ENCODE peak calls at places on chromosomes 2 and 18, in six cellular contexts. E, B, A, W, L and U are unnamed samples.

GRCh38 chr18:2568129-2568528 is 3.2 kb downstream of the METTL4 start:
- DNase-seq in E (no peak), B (no peak), A (no peak), W (no peak), L (no peak), U (no peak)

GRCh38 chr2:44543773-44544725 is 182.3 kb downstream of the CAMKMT start:
- DNase-seq in E (no peak), B (no peak), A (no peak), W (peak), L (no peak), U (no peak)

GRCh38 chr2:113872201-113872600 is 17.7 kb upstream of the ACTR3 start:
- DNase-seq in E (no peak), B (no peak), A (no peak), W (no peak), L (peak), U (no peak)

GRCh38 chr18:7414459-7414858 is 152.7 kb upstream of the PTPRM start:
- DNase-seq in E (no peak), B (no peak), A (no peak), W (no peak), L (no peak), U (no peak)

GRCh38 chr2:16900405-16901025 is 234.9 kb upstream of the CYRIA start:
- DNase-seq in E (no peak), B (no peak), A (no peak), W (peak), L (no peak), U (no peak)

GRCh38 chr2:188187726-188188125 is 103.9 kb upstream of the GULP1 start:
- DNase-seq in E (no peak), B (no peak), A (no peak), W (no peak), L (no peak), U (no peak)

GRCh38 chr2:182509-183122 is 81.2 kb downstream of the SH3YL1 start:
- DNase-seq in E (no peak), B (no peak), A (no peak), W (peak), L (no peak), U (no peak)

GRCh38 chr18:23689031-23689615 is at the start of gene LAMA3:
- DNase-seq in E (no peak), B (peak), A (peak), W (peak), L (no peak), U (peak)

GRCh38 chr2:185473838-185474237 is 264.8 kb upstream of the FSIP2 start:
- DNase-seq in E (no peak), B (no peak), A (no peak), W (no peak), L (no peak), U (no peak)

GRCh38 chr18:48023334-48024008 is 93.0 kb upstream of the SMAD2 start:
- DNase-seq in E (no peak), B (peak), A (no peak), W (peak), L (no peak), U (no peak)

GRCh38 chr18:63311481-63312409 is 7.8 kb downstream of the BCL2 start:
- DNase-seq in E (no peak), B (no peak), A (no peak), W (no peak), L (no peak), U (no peak)

GRCh38 chr2:16218651-16219050 is 278.3 kb downstream of the MYCN start:
- DNase-seq in E (no peak), B (peak), A (no peak), W (peak), L (no peak), U (no peak)

GRCh38 chr18:4636957-4637356 is 181.8 kb upstream of the DLGAP1 start:
- DNase-seq in E (no peak), B (no peak), A (no peak), W (peak), L (no peak), U (no peak)

GRCh38 chr2:68059769-68060525 is 2.9 kb downstream of the C1D start:
- DNase-seq in E (no peak), B (no peak), A (no peak), W (no peak), L (no peak), U (no peak)

GRCh38 chr2:56191617-56192016 is 7.8 kb downstream of the CCDC85A start:
- DNase-seq in E (no peak), B (no peak), A (no peak), W (peak), L (no peak), U (no peak)

GRCh38 chr18:68722807-68723206 is 7.9 kb upstream of the TMX3 start:
- DNase-seq in E (no peak), B (no peak), A (no peak), W (no peak), L (no peak), U (no peak)

GRCh38 chr18:32381761-32382160 is 88.9 kb downstream of the GAREM1 start:
- DNase-seq in E (no peak), B (no peak), A (no peak), W (no peak), L (no peak), U (no peak)

GRCh38 chr2:55357907-55358306 is 61.7 kb downstream of the CCDC88A start:
- DNase-seq in E (no peak), B (no peak), A (no peak), W (no peak), L (peak), U (no peak)

GRCh38 chr2:197278804-197279763 is 31.5 kb downstream of the ANKRD44 start:
- DNase-seq in E (no peak), B (no peak), A (no peak), W (no peak), L (no peak), U (no peak)

GRCh38 chr2:234363011-234363487 is 133.8 kb downstream of the ARL4C start:
- DNase-seq in E (no peak), B (no peak), A (no peak), W (peak), L (no peak), U (no peak)

GRCh38 chr18:42039396-42039795 is 84.4 kb downstream of the PIK3C3 start:
- DNase-seq in E (no peak), B (no peak), A (no peak), W (no peak), L (no peak), U (no peak)

GRCh38 chr2:27174638-27175037 is 25.8 kb downstream of the TCF23 start:
- DNase-seq in E (no peak), B (no peak), A (no peak), W (peak), L (no peak), U (no peak)

GRCh38 chr18:58161659-58162058 is 117.6 kb downstream of the NEDD4L start:
- DNase-seq in E (no peak), B (no peak), A (no peak), W (peak), L (no peak), U (no peak)

GRCh38 chr2:129740504-129740903 is 239.0 kb upstream of the RAB6C start:
- DNase-seq in E (no peak), B (no peak), A (no peak), W (no peak), L (no peak), U (no peak)

GRCh38 chr2:187553908-187554703 is at the start of gene TFPI:
- DNase-seq in E (no peak), B (no peak), A (no peak), W (peak), L (no peak), U (no peak)

GRCh38 chr2:230821991-230822520 is 42.7 kb upstream of the ITM2C start:
- DNase-seq in E (no peak), B (no peak), A (no peak), W (no peak), L (no peak), U (no peak)

GRCh38 chr2:192814376-192814775 is 619.6 kb upstream of the TMEFF2 start:
- DNase-seq in E (no peak), B (no peak), A (no peak), W (no peak), L (no peak), U (no peak)

GRCh38 chr2:35989523-35989922 is 366.1 kb upstream of the CRIM1 start:
- DNase-seq in E (no peak), B (peak), A (no peak), W (peak), L (no peak), U (no peak)

GRCh38 chr2:174763793-174764179 is 486 bp downstream of the CHRNA1 start:
- DNase-seq in E (no peak), B (no peak), A (no peak), W (no peak), L (no peak), U (no peak)

GRCh38 chr2:65077898-65078297 is 21.7 kb downstream of the CEP68 start:
- DNase-seq in E (no peak), B (no peak), A (no peak), W (no peak), L (no peak), U (no peak)

GRCh38 chr2:204108301-204108700 is 171.7 kb downstream of the ICOS start:
- DNase-seq in E (no peak), B (no peak), A (no peak), W (peak), L (no peak), U (peak)

DNA sequence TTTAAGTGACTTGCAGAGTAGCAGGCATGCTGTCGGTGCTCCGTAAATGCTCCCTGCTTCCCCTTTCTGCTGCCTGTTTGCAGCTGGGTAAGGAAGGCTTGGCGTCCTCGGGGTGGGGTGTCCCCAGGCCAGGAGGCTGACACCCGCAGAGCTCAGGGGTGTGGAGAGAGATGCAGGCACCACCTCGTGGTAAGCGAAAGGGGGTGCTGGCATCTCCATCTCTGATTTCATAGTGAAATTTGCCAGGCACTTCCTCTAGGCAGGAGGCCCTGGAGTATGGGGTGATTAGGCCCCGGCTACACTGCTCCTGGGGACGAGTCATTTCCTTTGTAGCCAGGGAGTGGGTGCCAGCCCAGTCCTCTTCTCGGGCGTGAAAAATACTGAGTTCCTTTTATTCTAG is 160.4 kb downstream of the KLHL29 start:
- DNase-seq in E (no peak), B (no peak), A (no peak), W (no peak), L (no peak), U (no peak)
- TF ChIP-seq CTCF in E (no peak), B (no peak), A (no peak), W (no peak), L (peak), U (no peak)

DNA sequence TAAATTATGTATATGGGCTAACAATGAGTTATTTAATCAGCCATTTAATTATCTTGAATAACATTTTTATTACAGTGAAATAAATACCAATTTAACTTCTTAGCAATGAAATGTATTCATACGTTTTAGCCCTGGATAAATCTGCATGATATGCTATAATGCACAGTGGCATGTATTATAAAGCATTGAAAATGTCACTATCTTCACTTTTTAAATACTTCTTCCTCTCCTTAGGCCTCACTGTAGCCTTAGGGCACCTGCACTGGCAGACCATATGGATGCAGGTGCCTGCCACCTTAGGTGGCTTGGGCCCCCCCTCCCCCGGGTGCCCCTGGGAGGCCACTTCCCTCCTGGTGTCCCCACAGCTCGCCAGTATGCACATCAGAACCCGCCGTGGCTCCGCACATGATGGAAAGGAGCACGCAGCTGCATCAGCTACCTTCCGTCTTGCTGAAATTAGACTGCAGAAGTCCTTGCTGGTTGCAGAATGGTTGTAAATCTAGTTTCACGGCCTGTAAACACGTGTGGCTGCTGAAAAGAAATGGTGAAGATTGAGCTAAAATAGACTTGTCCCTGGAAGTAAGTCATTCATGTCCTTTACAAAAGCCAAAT is 56.7 kb downstream of the ADI1 start:
- DNase-seq in E (no peak), B (peak), A (no peak), W (no peak), L (no peak), U (no peak)
- TF ChIP-seq CTCF in E (no peak), B (no peak), A (no peak), W (no peak), L (no peak), U (peak)

GRCh38 chr2:9769171-9770005 is 73.9 kb upstream of the TAF1B start:
- DNase-seq in E (no peak), B (no peak), A (no peak), W (peak), L (no peak), U (no peak)

GRCh38 chr2:9770006-9770307 is 73.3 kb upstream of the TAF1B start:
- DNase-seq in E (no peak), B (no peak), A (no peak), W (no peak), L (no peak), U (no peak)

GRCh38 chr2:9770308-9771100 is 72.8 kb upstream of the TAF1B start:
- DNase-seq in E (peak), B (peak), A (no peak), W (peak), L (peak), U (no peak)

GRCh38 chr2:9767656-9768281 is 75.5 kb upstream of the TAF1B start:
- DNase-seq in E (no peak), B (no peak), A (no peak), W (no peak), L (no peak), U (no peak)

GRCh38 chr2:9768388-9768787 is 74.9 kb upstream of the TAF1B start:
- DNase-seq in E (no peak), B (peak), A (peak), W (peak), L (no peak), U (no peak)
- TF ChIP-seq CTCF in E (no peak), B (no peak), A (peak), W (peak), L (peak), U (no peak)

GRCh38 chr2:71672011-71672639 is 218.8 kb downstream of the DYSF start:
- DNase-seq in E (no peak), B (peak), A (no peak), W (peak), L (no peak), U (no peak)
- TF ChIP-seq CTCF in E (no peak), B (no peak), A (no peak), W (peak), L (peak), U (no peak)

GRCh38 chr2:38159171-38159570 is 83.2 kb upstream of the CYP1B1 start:
- DNase-seq in E (no peak), B (no peak), A (no peak), W (no peak), L (no peak), U (no peak)

GRCh38 chr2:38163006-38163405 is 87.1 kb upstream of the CYP1B1 start:
- DNase-seq in E (no peak), B (no peak), A (no peak), W (no peak), L (no peak), U (no peak)

GRCh38 chr2:38159621-38160020 is 83.7 kb upstream of the CYP1B1 start:
- DNase-seq in E (no peak), B (no peak), A (no peak), W (no peak), L (no peak), U (no peak)

GRCh38 chr2:38158361-38159128 is 82.6 kb upstream of the CYP1B1 start:
- DNase-seq in E (no peak), B (no peak), A (no peak), W (no peak), L (no peak), U (no peak)

DNA sequence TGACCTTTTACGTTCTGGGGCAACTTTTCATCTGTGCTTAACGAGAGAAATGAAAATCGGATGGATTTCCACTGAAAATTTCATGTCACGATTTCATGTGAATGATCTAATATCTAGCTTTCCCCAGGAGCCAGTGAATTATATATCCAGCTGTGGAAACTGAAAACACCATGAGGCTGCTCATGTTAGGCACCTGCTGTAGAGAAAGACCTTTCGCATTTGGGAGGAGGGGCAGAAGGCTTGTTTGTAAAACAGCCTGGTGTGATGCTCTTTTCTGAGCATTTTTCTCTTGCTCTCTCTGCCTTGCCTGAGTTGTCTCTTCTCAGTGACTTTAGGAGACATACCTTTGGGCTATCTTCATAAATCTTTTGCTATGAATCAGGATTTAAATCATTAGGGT is 84.6 kb upstream of the CYP1B1 start:
- DNase-seq in E (no peak), B (no peak), A (no peak), W (no peak), L (no peak), U (no peak)
- TF ChIP-seq CTCF in E (no peak), B (no peak), A (no peak), W (no peak), L (no peak), U (no peak)

DNA sequence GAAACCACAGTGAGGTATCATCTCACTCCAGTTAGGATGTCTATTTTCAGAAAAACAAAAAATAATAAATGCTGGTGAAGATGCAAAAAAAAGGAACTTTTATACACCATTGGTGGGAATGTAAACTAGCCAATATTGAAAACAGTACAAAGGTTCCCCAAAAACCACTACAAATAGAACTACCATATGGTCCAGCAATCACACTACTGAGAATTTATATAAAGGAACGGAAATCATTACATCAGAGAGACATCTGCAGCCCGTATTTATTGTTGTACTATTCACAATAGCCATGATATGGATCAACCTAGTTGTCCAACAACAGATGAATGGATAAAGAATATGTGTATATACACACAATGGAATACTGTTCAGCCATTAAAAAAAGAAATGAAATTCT is 52.0 kb downstream of the ORC4 start:
- DNase-seq in E (no peak), B (no peak), A (no peak), W (no peak), L (no peak), U (no peak)
- TF ChIP-seq CTCF in E (no peak), B (no peak), A (no peak), W (no peak), L (no peak), U (no peak)

DNA sequence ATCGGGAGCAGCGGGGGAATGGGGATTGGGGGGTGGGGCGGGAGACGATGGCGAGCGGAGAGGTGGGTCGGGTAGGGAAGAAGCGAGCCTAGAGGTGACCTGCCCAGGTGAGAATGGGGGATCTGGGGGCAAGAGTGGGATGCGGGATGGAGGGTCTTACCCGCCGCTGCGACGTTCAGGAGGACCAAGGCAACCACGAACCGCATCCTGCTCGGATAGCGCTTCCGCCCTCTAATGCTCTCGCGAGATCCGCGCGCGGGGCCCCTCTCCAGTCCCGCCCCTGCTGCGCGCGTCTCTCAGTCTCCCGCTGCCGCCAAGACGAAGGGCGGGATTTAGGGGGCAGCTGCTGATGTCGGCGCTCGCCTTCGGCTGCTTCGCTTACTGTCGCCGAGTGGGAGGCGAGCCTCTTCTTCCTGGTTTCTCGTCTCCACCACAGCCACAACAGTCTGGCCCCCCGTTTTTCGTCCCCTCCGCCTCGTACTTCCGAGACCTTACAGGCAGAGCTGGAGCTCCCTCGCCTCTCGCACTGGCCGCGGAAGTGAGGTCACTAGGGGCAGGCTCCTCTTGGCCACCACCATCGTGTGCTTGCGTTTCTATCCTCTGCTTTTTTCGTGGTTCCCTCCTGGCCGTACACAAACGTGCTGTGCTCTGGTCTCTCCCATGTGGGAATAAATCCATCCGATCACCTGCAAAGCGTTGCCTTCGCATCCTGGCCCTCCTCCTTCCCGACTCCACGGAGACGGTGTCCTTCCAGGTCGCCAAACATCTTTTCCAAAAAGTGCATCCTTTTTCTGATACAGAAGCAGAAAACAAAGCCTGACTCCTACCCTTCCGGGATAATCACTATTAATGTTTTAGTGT is at the start of gene TGOLN2:
- DNase-seq in E (peak), B (peak), A (peak), W (peak), L (no peak), U (peak)
- TF ChIP-seq CTCF in E (peak), B (no peak), A (no peak), W (peak), L (no peak), U (no peak)

GRCh38 chr2:238685713-238686112 is 162.2 kb upstream of the TWIST2 start:
- DNase-seq in E (no peak), B (no peak), A (no peak), W (peak), L (no peak), U (no peak)
- TF ChIP-seq CTCF in E (no peak), B (no peak), A (no peak), W (peak), L (no peak), U (no peak)

GRCh38 chr2:220076734-220077133 is 449.3 kb downstream of the SLC4A3 start:
- DNase-seq in E (no peak), B (no peak), A (no peak), W (peak), L (peak), U (no peak)
- TF ChIP-seq CTCF in E (no peak), B (no peak), A (no peak), W (peak), L (peak), U (no peak)

GRCh38 chr2:128260239-128261138 is 58.2 kb downstream of the HS6ST1 start:
- DNase-seq in E (peak), B (no peak), A (peak), W (peak), L (peak), U (no peak)
- TF ChIP-seq CTCF in E (peak), B (no peak), A (no peak), W (no peak), L (peak), U (no peak)